ENCODE peak calls at places on chromosomes 12 and 14, in eight cellular contexts. F, K, H, R, I, E, T and Y are unnamed samples. For H3K36me3 and H3K4me1, the result is how much of the 10 kb centered on the place peaks cover.

GRCh38 chr12:82688035-82688501 is 1.4 kb downstream of the TMTC2 start:
- DNase-seq in H (peak), K (peak), E (no peak), T (no peak), I (no peak), R (no peak), F (peak), Y (no peak)

GRCh38 chr14:89417469-89418225 is 614 bp upstream of the FOXN3 start:
- DNase-seq in R (peak), E (peak), I (peak), F (peak), H (peak), T (peak), K (peak), Y (peak)

GRCh38 chr14:54584097-54584496 is 17.2 kb downstream of the SAMD4A start:
- DNase-seq in K (peak), R (no peak), T (no peak), E (no peak), H (no peak), F (no peak), I (no peak), Y (no peak)

GRCh38 chr14:89138846-89139245 is 278.2 kb downstream of the FOXN3 start:
- DNase-seq in K (no peak), R (no peak), E (no peak), T (no peak), F (no peak), H (no peak), I (no peak), Y (no peak)

GRCh38 chr12:69851976-69852375 is 26.9 kb downstream of the MYRFL start:
- DNase-seq in H (no peak), T (no peak), K (peak), R (no peak), F (no peak), I (no peak), E (no peak), Y (no peak)

GRCh38 chr14:61566537-61567225 is 128.6 kb upstream of the HIF1A start:
- DNase-seq in I (no peak), H (peak), E (no peak), F (peak), R (no peak), T (no peak), K (peak), Y (no peak)

GRCh38 chr12:42716521-42716920 is 127.0 kb upstream of the PRICKLE1 start:
- DNase-seq in H (peak), F (peak), R (no peak), I (no peak), T (no peak), E (peak), K (peak), Y (no peak)

GRCh38 chr14:36068777-36069534 is 107.6 kb downstream of the PTCSC3 start:
- DNase-seq in K (peak), F (no peak), I (no peak), T (no peak), E (no peak), H (no peak), R (no peak), Y (no peak)

GRCh38 chr12:52910248-52910883 is 5.5 kb upstream of the KRT8 start:
- DNase-seq in E (no peak), R (no peak), T (no peak), F (no peak), I (no peak), H (no peak), K (no peak), Y (no peak)

GRCh38 chr12:2297004-2297403 is 244.2 kb downstream of the CACNA1C start:
- DNase-seq in H (no peak), T (no peak), K (no peak), I (no peak), F (no peak), E (no peak), R (no peak), Y (no peak)

GRCh38 chr12:53174881-53175491 is 5.5 kb upstream of the ZNF740 start:
- DNase-seq in K (peak), T (no peak), R (peak), H (peak), I (no peak), E (no peak), F (peak), Y (peak)

GRCh38 chr14:100440207-100440631 is 117.1 kb downstream of the SLC25A47 start:
- DNase-seq in T (peak), E (peak), H (peak), F (peak), K (peak), I (no peak), R (peak), Y (peak)

GRCh38 chr12:115443351-115443938 is 759.5 kb upstream of the TBX3 start:
- DNase-seq in I (no peak), E (no peak), T (no peak), R (no peak), H (no peak), F (no peak), K (no peak), Y (no peak)

GRCh38 chr14:85617799-85618198 is 87.9 kb downstream of the FLRT2 start:
- DNase-seq in I (no peak), T (no peak), K (no peak), H (no peak), E (no peak), F (no peak), R (no peak), Y (no peak)

GRCh38 chr12:49347307-49348237 is 884 bp downstream of the DNAJC22 start:
- DNase-seq in F (peak), R (peak), T (peak), I (peak), K (peak), H (peak), E (peak), Y (peak)

GRCh38 chr14:38705220-38705619 is 397.8 kb downstream of the SEC23A start:
- DNase-seq in E (no peak), T (no peak), I (no peak), R (no peak), K (no peak), F (no peak), H (no peak), Y (no peak)

GRCh38 chr12:75613981-75614380 is 102.6 kb upstream of the KRR1 start:
- DNase-seq in R (no peak), K (peak), I (no peak), H (no peak), T (no peak), E (no peak), F (no peak), Y (no peak)

GRCh38 chr14:59161571-59162175 is 26.8 kb upstream of the DAAM1 start:
- DNase-seq in K (peak), E (peak), T (no peak), R (peak), H (peak), F (peak), I (no peak), Y (peak)

GRCh38 chr14:83816755-83817154 is 1713.2 kb upstream of the FLRT2 start:
- DNase-seq in I (no peak), R (no peak), T (no peak), E (no peak), K (no peak), H (peak), F (peak), Y (no peak)

GRCh38 chr14:67567654-67568053 is 32.4 kb downstream of the PIGH start:
- DNase-seq in I (no peak), E (no peak), R (no peak), H (no peak), T (no peak), F (no peak), K (no peak), Y (no peak)

GRCh38 chr12:3262466-3262865 is 185.3 kb downstream of the TSPAN9 start:
- DNase-seq in R (no peak), T (no peak), H (no peak), I (no peak), F (no peak), K (no peak), E (no peak), Y (no peak)

GRCh38 chr12:91053951-91054715 is 3.7 kb downstream of the KERA start:
- DNase-seq in H (peak), F (peak), T (peak), E (no peak), I (no peak), R (no peak), K (peak), Y (no peak)

GRCh38 chr12:26791328-26791791 is 41.6 kb downstream of the ITPR2 start:
- DNase-seq in H (no peak), E (no peak), K (peak), T (no peak), I (no peak), R (no peak), F (peak), Y (no peak)

GRCh38 chr14:68664225-68664681 is 128.6 kb downstream of the ZFP36L1 start:
- DNase-seq in F (no peak), T (peak), I (no peak), K (no peak), E (no peak), R (no peak), H (no peak), Y (peak)

GRCh38 chr12:16606117-16606200 is at the start of gene LMO3:
- DNase-seq in K (no peak), H (no peak), T (no peak), I (no peak), E (no peak), R (no peak), F (no peak), Y (no peak)

GRCh38 chr12:16603916-16604575 is 1.9 kb downstream of the LMO3 start:
- DNase-seq in I (no peak), K (no peak), T (no peak), E (no peak), F (no peak), R (peak), H (no peak), Y (no peak)

GRCh38 chr12:16605666-16606116 is 271 bp downstream of the LMO3 start:
- DNase-seq in E (no peak), K (peak), T (peak), H (peak), I (no peak), R (no peak), F (peak), Y (no peak)

GRCh38 chr12:16603265-16603915 is 2.6 kb downstream of the LMO3 start:
- DNase-seq in T (no peak), F (no peak), I (no peak), K (no peak), R (peak), H (no peak), E (no peak), Y (no peak)

DNA sequence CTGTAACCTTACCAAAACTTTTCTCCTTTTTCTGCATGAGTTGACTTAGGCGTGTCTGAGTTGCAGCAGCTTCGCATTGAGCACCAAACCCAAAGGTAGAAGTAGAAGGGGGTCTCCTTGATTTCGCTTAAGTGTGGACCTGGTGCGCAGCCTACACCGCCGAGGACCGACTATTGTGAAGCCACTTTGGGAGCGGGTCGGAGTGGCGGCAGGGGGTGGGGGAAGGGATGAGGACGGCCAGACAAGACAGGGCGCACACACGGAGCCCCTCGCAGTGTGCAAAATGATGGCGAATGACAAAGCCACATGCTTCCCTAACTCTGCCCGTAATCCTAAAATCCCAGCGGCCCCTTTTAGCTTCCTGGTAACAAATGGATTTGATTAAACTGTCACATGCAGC is 1.1 kb downstream of the LMO3 start:
- DNase-seq in I (no peak), T (no peak), H (no peak), R (no peak), K (no peak), F (no peak), E (no peak), Y (no peak)
- H3K36me3 ChIP-seq in I (under half), T (under half), H (under half), R (under half), K (under half), F (under half), E (under half), Y (under half)

GRCh38 chr12:79615596-79616560 is 74.9 kb downstream of the PAWR start:
- DNase-seq in H (no peak), K (no peak), T (no peak), R (no peak), F (no peak), I (no peak), E (no peak), Y (no peak)

GRCh38 chr12:79617696-79618095 is 73.1 kb downstream of the PAWR start:
- DNase-seq in I (no peak), F (no peak), E (no peak), H (no peak), T (no peak), R (no peak), K (no peak), Y (no peak)

GRCh38 chr12:79618848-79619404 is 71.8 kb downstream of the PAWR start:
- DNase-seq in K (peak), F (peak), E (no peak), I (no peak), R (no peak), H (no peak), T (no peak), Y (no peak)

DNA sequence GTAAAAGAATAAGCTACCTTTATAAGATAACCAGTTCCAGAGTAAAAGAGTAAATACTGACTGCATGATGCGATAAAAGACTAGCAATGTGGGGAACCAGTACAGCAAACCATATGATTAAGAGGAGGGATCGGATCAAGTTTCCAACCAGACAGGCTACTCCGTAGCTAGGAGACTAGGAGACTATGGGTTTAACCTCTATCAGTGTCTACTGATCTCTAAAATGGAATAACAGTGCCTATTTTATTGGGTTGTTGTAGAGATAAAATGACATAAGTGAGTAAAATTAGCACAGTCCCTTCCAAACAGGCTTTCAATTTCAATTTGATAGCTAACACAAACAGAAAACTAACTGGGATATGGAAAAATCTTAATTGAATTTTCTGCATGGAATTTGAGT is 76.0 kb downstream of the PAWR start:
- DNase-seq in H (no peak), E (no peak), K (peak), T (no peak), R (no peak), F (no peak), I (no peak), Y (no peak)
- H3K4me1 ChIP-seq in H (under half), E (under half), K (under half), T (under half), R (under half), F (under half), I (under half), Y (under half)

GRCh38 chr14:75440733-75441474 is 13.1 kb downstream of the JDP2 start:
- DNase-seq in F (peak), I (no peak), T (peak), R (no peak), H (no peak), E (peak), K (peak), Y (no peak)

GRCh38 chr14:75441731-75442130 is 13.9 kb downstream of the JDP2 start:
- DNase-seq in E (no peak), F (no peak), K (no peak), R (no peak), T (no peak), I (no peak), H (no peak), Y (no peak)

GRCh38 chr14:75442166-75442565 is 14.3 kb downstream of the JDP2 start:
- DNase-seq in I (no peak), R (no peak), T (no peak), F (no peak), H (no peak), K (no peak), E (no peak), Y (no peak)

GRCh38 chr14:75438486-75439080 is 10.8 kb downstream of the JDP2 start:
- DNase-seq in E (no peak), H (no peak), T (no peak), I (no peak), F (no peak), K (no peak), R (no peak), Y (no peak)

GRCh38 chr14:75439989-75440388 is 12.2 kb downstream of the JDP2 start:
- DNase-seq in H (no peak), T (no peak), K (no peak), R (no peak), F (no peak), E (no peak), I (no peak), Y (no peak)
- H3K27ac ChIP-seq in H (no peak), T (no peak), K (no peak), R (no peak), F (no peak), E (no peak), I (no peak), Y (no peak)

DNA sequence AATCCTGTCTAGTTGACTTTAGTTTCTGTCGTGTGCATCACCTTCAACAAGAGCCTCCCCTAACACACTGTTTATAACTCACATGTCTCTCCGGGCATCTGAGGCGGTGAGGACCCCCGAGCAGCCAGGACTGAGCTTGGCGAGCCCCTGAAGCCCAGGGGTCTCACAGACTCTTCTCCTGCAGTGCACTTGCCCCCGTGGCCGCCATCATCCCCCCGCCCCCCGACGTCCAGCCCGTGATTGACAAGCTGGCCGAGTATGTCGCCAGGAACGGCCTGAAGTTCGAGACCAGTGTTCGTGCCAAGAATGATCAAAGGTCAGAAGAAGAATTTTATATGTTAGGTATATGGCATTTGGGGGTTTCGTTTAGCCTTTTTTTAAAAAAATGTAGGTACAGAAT is 43.3 kb downstream of the SFSWAP start:
- DNase-seq in I (no peak), R (no peak), K (no peak), T (no peak), F (no peak), E (no peak), H (no peak), Y (no peak)
- H3K36me3 ChIP-seq in I (half or more), R (half or more), K (under half), T (under half), F (half or more), E (half or more), H (under half), Y (half or more)

DNA sequence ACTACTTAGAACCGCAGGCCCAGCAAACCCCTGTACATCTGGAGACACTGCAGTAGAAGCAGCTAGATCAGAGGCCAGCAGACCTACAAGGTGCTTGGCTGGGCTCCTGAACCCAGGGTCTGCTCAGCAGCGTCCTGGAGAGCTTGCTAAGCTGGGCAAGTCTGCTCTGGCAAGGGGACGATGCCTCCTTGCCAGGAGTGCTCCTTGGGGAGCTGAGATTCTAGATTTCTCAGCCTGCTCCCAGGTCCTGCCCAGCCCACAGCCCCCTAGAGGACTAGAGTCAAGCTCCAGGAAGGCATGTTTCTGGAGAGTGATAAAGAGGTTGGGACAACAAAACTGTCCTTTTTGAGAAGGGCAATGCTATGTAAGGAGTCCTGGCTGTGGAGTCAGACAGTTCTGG is 60.3 kb downstream of the HSPB8 start:
- DNase-seq in F (no peak), H (no peak), I (no peak), R (no peak), E (no peak), T (no peak), K (no peak), Y (no peak)
- H3K4me1 ChIP-seq in F (under half), H (under half), I (under half), R (under half), E (under half), T (under half), K (under half), Y (under half)

GRCh38 chr14:30610719-30611388 is 11.3 kb upstream of the SCFD1 start:
- DNase-seq in K (peak), T (peak), R (no peak), H (peak), F (peak), E (peak), I (no peak), Y (no peak)
- H3K27ac ChIP-seq in K (no peak), T (no peak), R (no peak), H (peak), F (peak), E (no peak), I (no peak), Y (no peak)

DNA sequence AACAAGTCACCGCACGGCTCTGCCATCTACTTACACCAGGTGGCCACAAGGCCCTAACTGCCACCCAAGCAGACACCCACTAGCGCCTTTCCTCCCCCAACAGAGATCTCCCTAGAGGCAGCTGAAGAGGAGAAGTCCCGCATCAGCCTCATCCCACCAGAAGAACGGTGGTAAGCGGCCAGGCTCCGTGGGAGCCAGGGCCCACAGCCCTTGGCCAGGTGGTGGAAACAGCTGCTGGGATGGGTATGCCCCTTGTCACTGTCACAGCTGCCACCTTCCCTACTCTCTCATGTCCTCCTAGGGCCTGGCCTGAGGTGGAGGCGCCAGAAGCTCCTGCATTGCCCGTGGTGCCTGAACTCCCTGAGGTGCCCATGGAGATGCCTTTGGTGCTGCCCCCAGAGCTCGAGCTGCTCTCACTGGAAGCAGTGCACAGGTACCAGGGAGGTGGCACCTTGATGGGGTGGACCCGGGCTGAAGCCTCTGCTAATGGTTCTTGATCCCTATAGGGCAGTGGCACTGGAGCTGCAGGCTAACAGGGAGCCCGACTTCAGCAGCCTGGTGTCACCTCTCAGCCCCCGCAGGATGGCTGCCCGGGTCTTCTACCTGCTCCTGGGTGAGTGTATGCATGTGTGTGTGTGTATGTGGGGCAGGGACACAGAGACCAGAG is 7.5 kb downstream of the REC8 start:
- DNase-seq in K (no peak), E (peak), H (no peak), R (no peak), I (no peak), T (no peak), F (no peak), Y (no peak)
- H3K36me3 ChIP-seq in K (under half), E (half or more), H (under half), R (half or more), I (half or more), T (under half), F (half or more), Y (under half)

GRCh38 chr14:94615254-94615653 is 3.1 kb downstream of the SERPINA3 start:
- DNase-seq in H (no peak), I (no peak), R (no peak), F (no peak), T (no peak), E (no peak), K (no peak), Y (no peak)

GRCh38 chr14:94612580-94613554 is 676 bp downstream of the SERPINA3 start:
- DNase-seq in H (no peak), T (peak), F (no peak), I (no peak), R (no peak), K (peak), E (no peak), Y (no peak)

GRCh38 chr14:94612174-94612573 is at the start of gene SERPINA3:
- DNase-seq in R (no peak), E (no peak), H (no peak), F (no peak), T (peak), K (peak), I (no peak), Y (no peak)

GRCh38 chr14:94614802-94615201 is 2.6 kb downstream of the SERPINA3 start:
- DNase-seq in E (no peak), R (no peak), F (no peak), K (no peak), H (no peak), I (no peak), T (no peak), Y (no peak)

GRCh38 chr14:94613720-94614644 is 1.8 kb downstream of the SERPINA3 start:
- DNase-seq in H (no peak), T (no peak), I (no peak), K (no peak), R (no peak), F (no peak), E (no peak), Y (no peak)
- H3K4me1 ChIP-seq in H (under half), T (under half), I (under half), K (under half), R (under half), F (under half), E (under half), Y (under half)

GRCh38 chr12:56143225-56143624 is 9.2 kb upstream of the MYL6B start:
- DNase-seq in H (no peak), E (no peak), I (no peak), R (no peak), K (no peak), F (no peak), T (no peak), Y (no peak)
- H3K27ac ChIP-seq in H (peak), E (peak), I (no peak), R (no peak), K (no peak), F (no peak), T (no peak), Y (peak)